ENCODE peak calls at places on chromosomes 1 and 21, in seven cellular contexts. One of them, this sample, is unnamed.

GRCh38 chr21:28421716-28422480 is 570.8 kb downstream of the LTN1 start:
- DNase-seq in NCI-H2081: no peak
- DNase-seq in activated T-helper 9 cell treated with anti-CD3 and anti-CD28 coated beads, Interleukin-2, amount 50 U/mL, for 16 hours: no peak
- DNase-seq in pulmonary artery endothelial cell: no peak
- DNase-seq in bronchial epithelial cell: peak
- DNase-seq in hepatocyte: no peak
- DNase-seq in AG04450: no peak
- DNase-seq in this sample: no peak

GRCh38 chr1:209150114-209150513 is 433.4 kb upstream of the CAMK1G start:
- DNase-seq in hepatocyte: peak
- DNase-seq in AG04450: peak
- DNase-seq in pulmonary artery endothelial cell: peak
- DNase-seq in bronchial epithelial cell: peak
- DNase-seq in NCI-H2081: no peak
- DNase-seq in activated T-helper 9 cell treated with anti-CD3 and anti-CD28 coated beads, Interleukin-2, amount 50 U/mL, for 16 hours: no peak
- DNase-seq in this sample: no peak

GRCh38 chr1:96238426-96238825 is 483.2 kb upstream of the PTBP2 start:
- DNase-seq in NCI-H2081: no peak
- DNase-seq in AG04450: no peak
- DNase-seq in hepatocyte: no peak
- DNase-seq in activated T-helper 9 cell treated with anti-CD3 and anti-CD28 coated beads, Interleukin-2, amount 50 U/mL, for 16 hours: no peak
- DNase-seq in pulmonary artery endothelial cell: no peak
- DNase-seq in bronchial epithelial cell: no peak
- DNase-seq in this sample: no peak

GRCh38 chr1:230424440-230425251 is 1.5 kb downstream of the PGBD5 start:
- DNase-seq in activated T-helper 9 cell treated with anti-CD3 and anti-CD28 coated beads, Interleukin-2, amount 50 U/mL, for 16 hours: no peak
- DNase-seq in AG04450: no peak
- DNase-seq in pulmonary artery endothelial cell: no peak
- DNase-seq in bronchial epithelial cell: peak
- DNase-seq in NCI-H2081: peak
- DNase-seq in hepatocyte: peak
- DNase-seq in this sample: no peak

GRCh38 chr1:168396940-168397680 is 116.4 kb downstream of the TBX19 start:
- DNase-seq in AG04450: no peak
- DNase-seq in activated T-helper 9 cell treated with anti-CD3 and anti-CD28 coated beads, Interleukin-2, amount 50 U/mL, for 16 hours: no peak
- DNase-seq in bronchial epithelial cell: no peak
- DNase-seq in NCI-H2081: no peak
- DNase-seq in hepatocyte: no peak
- DNase-seq in pulmonary artery endothelial cell: no peak
- DNase-seq in this sample: no peak

GRCh38 chr1:89286549-89287181 is 14.0 kb upstream of the GBP5 start:
- DNase-seq in activated T-helper 9 cell treated with anti-CD3 and anti-CD28 coated beads, Interleukin-2, amount 50 U/mL, for 16 hours: no peak
- DNase-seq in NCI-H2081: no peak
- DNase-seq in AG04450: no peak
- DNase-seq in pulmonary artery endothelial cell: no peak
- DNase-seq in hepatocyte: no peak
- DNase-seq in bronchial epithelial cell: no peak
- DNase-seq in this sample: no peak

GRCh38 chr1:182186757-182187146 is 125.2 kb upstream of the ZNF648 start:
- DNase-seq in NCI-H2081: no peak
- DNase-seq in bronchial epithelial cell: no peak
- DNase-seq in pulmonary artery endothelial cell: no peak
- DNase-seq in hepatocyte: no peak
- DNase-seq in activated T-helper 9 cell treated with anti-CD3 and anti-CD28 coated beads, Interleukin-2, amount 50 U/mL, for 16 hours: no peak
- DNase-seq in AG04450: no peak
- DNase-seq in this sample: no peak

GRCh38 chr1:100443739-100444571 is 91.6 kb downstream of the CDC14A start:
- DNase-seq in activated T-helper 9 cell treated with anti-CD3 and anti-CD28 coated beads, Interleukin-2, amount 50 U/mL, for 16 hours: no peak
- DNase-seq in bronchial epithelial cell: no peak
- DNase-seq in NCI-H2081: no peak
- DNase-seq in pulmonary artery endothelial cell: peak
- DNase-seq in AG04450: peak
- DNase-seq in hepatocyte: peak
- DNase-seq in this sample: no peak

GRCh38 chr1:38003261-38004250 is 1.8 kb downstream of the FHL3 start:
- DNase-seq in hepatocyte: peak
- DNase-seq in pulmonary artery endothelial cell: no peak
- DNase-seq in AG04450: no peak
- DNase-seq in NCI-H2081: no peak
- DNase-seq in activated T-helper 9 cell treated with anti-CD3 and anti-CD28 coated beads, Interleukin-2, amount 50 U/mL, for 16 hours: no peak
- DNase-seq in bronchial epithelial cell: no peak
- DNase-seq in this sample: no peak

GRCh38 chr1:3195480-3195815 is 126.4 kb downstream of the PRDM16 start:
- DNase-seq in AG04450: no peak
- DNase-seq in bronchial epithelial cell: no peak
- DNase-seq in activated T-helper 9 cell treated with anti-CD3 and anti-CD28 coated beads, Interleukin-2, amount 50 U/mL, for 16 hours: no peak
- DNase-seq in hepatocyte: no peak
- DNase-seq in pulmonary artery endothelial cell: no peak
- DNase-seq in NCI-H2081: no peak
- DNase-seq in this sample: no peak

GRCh38 chr1:173420330-173420806 is 56.8 kb upstream of the PRDX6 start:
- DNase-seq in bronchial epithelial cell: peak
- DNase-seq in hepatocyte: peak
- DNase-seq in activated T-helper 9 cell treated with anti-CD3 and anti-CD28 coated beads, Interleukin-2, amount 50 U/mL, for 16 hours: peak
- DNase-seq in AG04450: peak
- DNase-seq in pulmonary artery endothelial cell: peak
- DNase-seq in NCI-H2081: peak
- DNase-seq in this sample: peak

GRCh38 chr21:42522771-42523170 is 9.1 kb downstream of the SLC37A1 start:
- DNase-seq in hepatocyte: no peak
- DNase-seq in bronchial epithelial cell: no peak
- DNase-seq in pulmonary artery endothelial cell: no peak
- DNase-seq in AG04450: no peak
- DNase-seq in NCI-H2081: no peak
- DNase-seq in activated T-helper 9 cell treated with anti-CD3 and anti-CD28 coated beads, Interleukin-2, amount 50 U/mL, for 16 hours: no peak
- DNase-seq in this sample: no peak

GRCh38 chr1:93775224-93775623 is 93.6 kb upstream of the BCAR3 start:
- DNase-seq in activated T-helper 9 cell treated with anti-CD3 and anti-CD28 coated beads, Interleukin-2, amount 50 U/mL, for 16 hours: no peak
- DNase-seq in pulmonary artery endothelial cell: no peak
- DNase-seq in AG04450: no peak
- DNase-seq in NCI-H2081: no peak
- DNase-seq in hepatocyte: no peak
- DNase-seq in bronchial epithelial cell: peak
- DNase-seq in this sample: no peak

GRCh38 chr1:225548140-225548857 is 104.6 kb downstream of the ENAH start:
- DNase-seq in AG04450: no peak
- DNase-seq in pulmonary artery endothelial cell: no peak
- DNase-seq in bronchial epithelial cell: no peak
- DNase-seq in activated T-helper 9 cell treated with anti-CD3 and anti-CD28 coated beads, Interleukin-2, amount 50 U/mL, for 16 hours: no peak
- DNase-seq in NCI-H2081: no peak
- DNase-seq in hepatocyte: no peak
- DNase-seq in this sample: no peak

GRCh38 chr1:2602311-2602835 is 15.8 kb downstream of the PRXL2B start:
- DNase-seq in pulmonary artery endothelial cell: no peak
- DNase-seq in hepatocyte: no peak
- DNase-seq in AG04450: no peak
- DNase-seq in activated T-helper 9 cell treated with anti-CD3 and anti-CD28 coated beads, Interleukin-2, amount 50 U/mL, for 16 hours: no peak
- DNase-seq in NCI-H2081: no peak
- DNase-seq in bronchial epithelial cell: no peak
- DNase-seq in this sample: no peak

GRCh38 chr21:45523411-45524101 is 18.7 kb downstream of the SLC19A1 start:
- DNase-seq in activated T-helper 9 cell treated with anti-CD3 and anti-CD28 coated beads, Interleukin-2, amount 50 U/mL, for 16 hours: no peak
- DNase-seq in hepatocyte: no peak
- DNase-seq in pulmonary artery endothelial cell: no peak
- DNase-seq in NCI-H2081: no peak
- DNase-seq in bronchial epithelial cell: no peak
- DNase-seq in AG04450: no peak
- DNase-seq in this sample: no peak